ENCODE peak calls at places on chromosomes 12 and 14, in ten cellular contexts. One of them, this sample, is unnamed.

GRCh38 chr14:54805521-54806322 is 96.9 kb downstream of the GCH1 start:
- DNase-seq in mesenchymal stem cell: peak; percentile 78
- DNase-seq in mammary epithelial cell: peak; percentile 73
- DNase-seq in heart left ventricle: peak; percentile 82
- DNase-seq in psoas muscle: peak; percentile 92
- DNase-seq in heart right ventricle: peak; percentile 86
- DNase-seq in uterus: peak; percentile 81
- DNase-seq in endodermal cell: peak; percentile 97
- DNase-seq in esophagus muscularis mucosa: peak; percentile 96
- DNase-seq in upper lobe of right lung: peak; percentile 90
- DNase-seq in this sample: peak; percentile 93

GRCh38 chr12:105748806-105749600 is 389.8 kb downstream of the NUAK1 start:
- DNase-seq in mesenchymal stem cell: no peak
- DNase-seq in mammary epithelial cell: peak; percentile 67
- DNase-seq in heart left ventricle: peak; percentile 66
- DNase-seq in psoas muscle: no peak
- DNase-seq in heart right ventricle: peak; percentile 30
- DNase-seq in uterus: peak; percentile 81
- DNase-seq in endodermal cell: no peak
- DNase-seq in esophagus muscularis mucosa: no peak
- DNase-seq in upper lobe of right lung: no peak
- DNase-seq in this sample: no peak

GRCh38 chr12:42475055-42475454 is 114.5 kb downstream of the PRICKLE1 start:
- DNase-seq in mesenchymal stem cell: no peak
- DNase-seq in mammary epithelial cell: peak; percentile 20
- DNase-seq in heart left ventricle: no peak
- DNase-seq in psoas muscle: no peak
- DNase-seq in heart right ventricle: no peak
- DNase-seq in uterus: no peak
- DNase-seq in endodermal cell: no peak
- DNase-seq in esophagus muscularis mucosa: no peak
- DNase-seq in upper lobe of right lung: no peak
- DNase-seq in this sample: no peak

GRCh38 chr12:80241576-80242273 is 142.4 kb downstream of the OTOGL start:
- DNase-seq in mesenchymal stem cell: no peak
- DNase-seq in mammary epithelial cell: peak; percentile 18
- DNase-seq in heart left ventricle: no peak
- DNase-seq in psoas muscle: no peak
- DNase-seq in heart right ventricle: no peak
- DNase-seq in uterus: no peak
- DNase-seq in endodermal cell: no peak
- DNase-seq in esophagus muscularis mucosa: no peak
- DNase-seq in upper lobe of right lung: no peak
- DNase-seq in this sample: no peak

GRCh38 chr12:64674367-64674922 is 64.2 kb downstream of the RASSF3 start:
- DNase-seq in mesenchymal stem cell: no peak
- DNase-seq in mammary epithelial cell: no peak
- DNase-seq in heart left ventricle: no peak
- DNase-seq in psoas muscle: no peak
- DNase-seq in heart right ventricle: no peak
- DNase-seq in uterus: no peak
- DNase-seq in endodermal cell: no peak
- DNase-seq in esophagus muscularis mucosa: no peak
- DNase-seq in upper lobe of right lung: no peak
- DNase-seq in this sample: no peak

GRCh38 chr12:10559241-10559640 is 53.6 kb downstream of the EIF2S3B start:
- DNase-seq in mesenchymal stem cell: no peak
- DNase-seq in mammary epithelial cell: no peak
- DNase-seq in heart left ventricle: no peak
- DNase-seq in psoas muscle: no peak
- DNase-seq in heart right ventricle: no peak
- DNase-seq in uterus: no peak
- DNase-seq in endodermal cell: no peak
- DNase-seq in esophagus muscularis mucosa: no peak
- DNase-seq in upper lobe of right lung: no peak
- DNase-seq in this sample: no peak

GRCh38 chr12:52132754-52133161 is 53.3 kb downstream of the SMIM41 start:
- DNase-seq in mesenchymal stem cell: no peak
- DNase-seq in mammary epithelial cell: no peak
- DNase-seq in heart left ventricle: peak; percentile 1
- DNase-seq in psoas muscle: peak; percentile 9
- DNase-seq in heart right ventricle: no peak
- DNase-seq in uterus: no peak
- DNase-seq in endodermal cell: peak; percentile 30
- DNase-seq in esophagus muscularis mucosa: no peak
- DNase-seq in upper lobe of right lung: peak; percentile 44
- DNase-seq in this sample: no peak

GRCh38 chr14:91145396-91146160 is 31.7 kb downstream of the DGLUCY start:
- DNase-seq in mesenchymal stem cell: no peak
- DNase-seq in mammary epithelial cell: no peak
- DNase-seq in heart left ventricle: no peak
- DNase-seq in psoas muscle: no peak
- DNase-seq in heart right ventricle: no peak
- DNase-seq in uterus: no peak
- DNase-seq in endodermal cell: no peak
- DNase-seq in esophagus muscularis mucosa: no peak
- DNase-seq in upper lobe of right lung: no peak
- DNase-seq in this sample: no peak

GRCh38 chr12:38892090-38892786 is 13.2 kb downstream of the CPNE8 start:
- DNase-seq in mesenchymal stem cell: peak; percentile 83
- DNase-seq in mammary epithelial cell: peak; percentile 12
- DNase-seq in heart left ventricle: no peak
- DNase-seq in psoas muscle: no peak
- DNase-seq in heart right ventricle: no peak
- DNase-seq in uterus: no peak
- DNase-seq in endodermal cell: no peak
- DNase-seq in esophagus muscularis mucosa: no peak
- DNase-seq in upper lobe of right lung: no peak
- DNase-seq in this sample: no peak

GRCh38 chr14:58899317-58899713 is 261.6 kb downstream of the DACT1 start:
- DNase-seq in mesenchymal stem cell: peak; percentile 89
- DNase-seq in mammary epithelial cell: peak; percentile 82
- DNase-seq in heart left ventricle: no peak
- DNase-seq in psoas muscle: no peak
- DNase-seq in heart right ventricle: no peak
- DNase-seq in uterus: no peak
- DNase-seq in endodermal cell: no peak
- DNase-seq in esophagus muscularis mucosa: no peak
- DNase-seq in upper lobe of right lung: no peak
- DNase-seq in this sample: no peak

GRCh38 chr12:117522559-117522958 is 161.1 kb upstream of the NOS1 start:
- DNase-seq in mesenchymal stem cell: no peak
- DNase-seq in mammary epithelial cell: no peak
- DNase-seq in heart left ventricle: no peak
- DNase-seq in psoas muscle: no peak
- DNase-seq in heart right ventricle: no peak
- DNase-seq in uterus: no peak
- DNase-seq in endodermal cell: no peak
- DNase-seq in esophagus muscularis mucosa: no peak
- DNase-seq in upper lobe of right lung: no peak
- DNase-seq in this sample: no peak

GRCh38 chr12:6606331-6607131 is 648 bp downstream of the CHD4 start:
- DNase-seq in mesenchymal stem cell: peak; percentile 62
- DNase-seq in mammary epithelial cell: peak; percentile 24
- DNase-seq in heart left ventricle: peak; percentile 87
- DNase-seq in psoas muscle: peak; percentile 88
- DNase-seq in heart right ventricle: peak; percentile 78
- DNase-seq in uterus: peak; percentile 80
- DNase-seq in endodermal cell: peak; percentile 74
- DNase-seq in esophagus muscularis mucosa: no peak
- DNase-seq in upper lobe of right lung: peak; percentile 88
- DNase-seq in this sample: peak; percentile 63

GRCh38 chr12:116773276-116773731 is 35.2 kb downstream of the RNFT2 start:
- DNase-seq in mesenchymal stem cell: no peak
- DNase-seq in mammary epithelial cell: peak; percentile 4
- DNase-seq in heart left ventricle: no peak
- DNase-seq in psoas muscle: no peak
- DNase-seq in heart right ventricle: no peak
- DNase-seq in uterus: no peak
- DNase-seq in endodermal cell: peak; percentile 81
- DNase-seq in esophagus muscularis mucosa: no peak
- DNase-seq in upper lobe of right lung: no peak
- DNase-seq in this sample: no peak

GRCh38 chr14:90383731-90384542 is 12.9 kb upstream of the CALM1 start:
- DNase-seq in mesenchymal stem cell: peak; percentile 72
- DNase-seq in mammary epithelial cell: no peak
- DNase-seq in heart left ventricle: peak; percentile 59
- DNase-seq in psoas muscle: peak; percentile 81
- DNase-seq in heart right ventricle: peak; percentile 67
- DNase-seq in uterus: peak; percentile 66
- DNase-seq in endodermal cell: peak; percentile 85
- DNase-seq in esophagus muscularis mucosa: no peak
- DNase-seq in upper lobe of right lung: peak; percentile 84
- DNase-seq in this sample: peak; percentile 79

GRCh38 chr12:109796057-109796456 is 37.1 kb downstream of the TRPV4 start:
- DNase-seq in mesenchymal stem cell: no peak
- DNase-seq in mammary epithelial cell: no peak
- DNase-seq in heart left ventricle: no peak
- DNase-seq in psoas muscle: no peak
- DNase-seq in heart right ventricle: no peak
- DNase-seq in uterus: no peak
- DNase-seq in endodermal cell: no peak
- DNase-seq in esophagus muscularis mucosa: no peak
- DNase-seq in upper lobe of right lung: no peak
- DNase-seq in this sample: no peak

GRCh38 chr12:109793826-109794501 is 39.2 kb downstream of the TRPV4 start:
- DNase-seq in mesenchymal stem cell: no peak
- DNase-seq in mammary epithelial cell: no peak
- DNase-seq in heart left ventricle: no peak
- DNase-seq in psoas muscle: no peak
- DNase-seq in heart right ventricle: no peak
- DNase-seq in uterus: no peak
- DNase-seq in endodermal cell: peak; percentile 51
- DNase-seq in esophagus muscularis mucosa: no peak
- DNase-seq in upper lobe of right lung: no peak
- DNase-seq in this sample: no peak

GRCh38 chr12:109792992-109793391 is 40.2 kb downstream of the TRPV4 start:
- DNase-seq in mesenchymal stem cell: no peak
- DNase-seq in mammary epithelial cell: no peak
- DNase-seq in heart left ventricle: no peak
- DNase-seq in psoas muscle: no peak
- DNase-seq in heart right ventricle: no peak
- DNase-seq in uterus: no peak
- DNase-seq in endodermal cell: no peak
- DNase-seq in esophagus muscularis mucosa: no peak
- DNase-seq in upper lobe of right lung: no peak
- DNase-seq in this sample: no peak

GRCh38 chr12:109795023-109795422 is 38.2 kb downstream of the TRPV4 start:
- DNase-seq in mesenchymal stem cell: no peak
- DNase-seq in mammary epithelial cell: peak; percentile 83
- DNase-seq in heart left ventricle: no peak
- DNase-seq in psoas muscle: no peak
- DNase-seq in heart right ventricle: no peak
- DNase-seq in uterus: no peak
- DNase-seq in endodermal cell: no peak
- DNase-seq in esophagus muscularis mucosa: no peak
- DNase-seq in upper lobe of right lung: no peak
- DNase-seq in this sample: peak; percentile 16

DNA sequence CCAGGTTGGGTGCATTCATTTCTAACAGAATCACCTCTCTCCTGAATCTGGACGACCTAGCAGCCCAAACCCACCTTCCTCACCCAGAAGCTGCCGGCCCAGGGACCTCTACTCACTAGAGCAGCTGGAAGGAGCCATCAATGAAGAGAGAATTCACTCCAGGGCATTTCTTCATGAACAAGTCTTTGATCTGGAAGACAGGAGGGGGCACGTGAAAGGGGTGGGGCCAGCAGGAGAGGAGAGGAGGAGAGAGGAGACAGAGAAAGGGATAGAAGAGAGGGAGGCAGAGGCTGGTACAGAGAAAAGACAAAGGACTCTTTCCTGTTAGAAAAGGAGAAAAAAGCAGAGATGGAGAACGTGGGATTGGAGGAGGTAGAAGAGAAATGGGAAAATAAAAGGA is 39.8 kb downstream of the TRPV4 start:
- DNase-seq in mesenchymal stem cell: no peak
- DNase-seq in mammary epithelial cell: no peak
- DNase-seq in heart left ventricle: no peak
- DNase-seq in psoas muscle: no peak
- DNase-seq in heart right ventricle: no peak
- DNase-seq in uterus: no peak
- DNase-seq in endodermal cell: peak; percentile 41
- DNase-seq in esophagus muscularis mucosa: no peak
- DNase-seq in upper lobe of right lung: no peak
- DNase-seq in this sample: no peak
- H3K4me1 ChIP-seq in mesenchymal stem cell: no peaks in the 10 kb centered on the region
- H3K4me1 ChIP-seq in mammary epithelial cell: peaks cover 7% of the 10 kb centered on the region
- H3K4me1 ChIP-seq in heart left ventricle: no peaks in the 10 kb centered on the region
- H3K4me1 ChIP-seq in psoas muscle: no peaks in the 10 kb centered on the region
- H3K4me1 ChIP-seq in heart right ventricle: no peaks in the 10 kb centered on the region
- H3K4me1 ChIP-seq in uterus: no peaks in the 10 kb centered on the region
- H3K4me1 ChIP-seq in endodermal cell: no peaks in the 10 kb centered on the region
- H3K4me1 ChIP-seq in esophagus muscularis mucosa: no peaks in the 10 kb centered on the region
- H3K4me1 ChIP-seq in upper lobe of right lung: no peaks in the 10 kb centered on the region
- H3K4me1 ChIP-seq in this sample: no peaks in the 10 kb centered on the region

GRCh38 chr12:93742086-93742934 is 65.1 kb downstream of the CRADD start:
- DNase-seq in mesenchymal stem cell: peak; percentile 69
- DNase-seq in mammary epithelial cell: peak; percentile 65
- DNase-seq in heart left ventricle: peak; percentile 75
- DNase-seq in psoas muscle: peak; percentile 82
- DNase-seq in heart right ventricle: peak; percentile 75
- DNase-seq in uterus: peak; percentile 87
- DNase-seq in endodermal cell: peak; percentile 90
- DNase-seq in esophagus muscularis mucosa: no peak
- DNase-seq in upper lobe of right lung: peak; percentile 91
- DNase-seq in this sample: peak; percentile 79
- H3K4me3 ChIP-seq in mesenchymal stem cell: peak overlapping the region; percentile 63
- H3K4me3 ChIP-seq in mammary epithelial cell: peak overlapping the region; percentile 55
- H3K4me3 ChIP-seq in heart left ventricle: peak overlapping the region; percentile 33
- H3K4me3 ChIP-seq in psoas muscle: peak overlapping the region; percentile 81
- H3K4me3 ChIP-seq in heart right ventricle: peak overlapping the region; percentile 45
- H3K4me3 ChIP-seq in uterus: peak overlapping the region; percentile 44
- H3K4me3 ChIP-seq in endodermal cell: peak overlapping the region; percentile 86
- H3K4me3 ChIP-seq in esophagus muscularis mucosa: peak overlapping the region; percentile 57
- H3K4me3 ChIP-seq in upper lobe of right lung: peak overlapping the region; percentile 62
- H3K4me3 ChIP-seq in this sample: peak overlapping the region; percentile 52

GRCh38 chr14:35366521-35366976 is 38.0 kb downstream of the NFKBIA start:
- DNase-seq in mesenchymal stem cell: no peak
- DNase-seq in mammary epithelial cell: no peak
- DNase-seq in heart left ventricle: no peak
- DNase-seq in psoas muscle: no peak
- DNase-seq in heart right ventricle: no peak
- DNase-seq in uterus: no peak
- DNase-seq in endodermal cell: no peak
- DNase-seq in esophagus muscularis mucosa: no peak
- DNase-seq in upper lobe of right lung: no peak
- DNase-seq in this sample: no peak
- H3K4me1 ChIP-seq in mesenchymal stem cell: peaks cover 52% of the 10 kb centered on the region
- H3K4me1 ChIP-seq in mammary epithelial cell: peaks cover 32% of the 10 kb centered on the region
- H3K4me1 ChIP-seq in heart left ventricle: no peaks in the 10 kb centered on the region
- H3K4me1 ChIP-seq in psoas muscle: peaks cover 22% of the 10 kb centered on the region
- H3K4me1 ChIP-seq in heart right ventricle: peaks cover 4% of the 10 kb centered on the region
- H3K4me1 ChIP-seq in uterus: no peaks in the 10 kb centered on the region
- H3K4me1 ChIP-seq in endodermal cell: peaks cover 15% of the 10 kb centered on the region
- H3K4me1 ChIP-seq in esophagus muscularis mucosa: peaks cover 52% of the 10 kb centered on the region
- H3K4me1 ChIP-seq in upper lobe of right lung: peaks cover 33% of the 10 kb centered on the region
- H3K4me1 ChIP-seq in this sample: peaks cover 31% of the 10 kb centered on the region

DNA sequence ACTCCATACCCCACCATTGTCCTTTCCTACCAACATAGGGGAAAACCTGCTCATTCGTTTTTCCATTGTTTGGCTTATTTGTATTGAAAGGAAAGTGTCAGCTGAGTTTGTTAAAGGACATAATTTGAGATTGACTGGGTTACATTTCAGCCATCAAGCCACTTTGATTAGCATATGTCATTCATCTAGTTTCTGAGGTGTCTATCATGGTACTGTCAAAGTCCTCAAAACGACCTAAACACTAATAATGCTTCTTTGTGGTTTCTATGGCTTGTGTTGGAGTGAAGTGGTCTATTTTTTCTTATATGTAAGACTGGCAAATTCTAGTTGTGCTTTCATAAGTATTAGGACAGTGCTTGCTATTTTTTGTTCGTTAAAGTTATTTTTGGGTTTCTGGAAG is 66.9 kb downstream of the DERA start:
- DNase-seq in mesenchymal stem cell: no peak
- DNase-seq in mammary epithelial cell: no peak
- DNase-seq in heart left ventricle: no peak
- DNase-seq in psoas muscle: no peak
- DNase-seq in heart right ventricle: no peak
- DNase-seq in uterus: no peak
- DNase-seq in endodermal cell: no peak
- DNase-seq in esophagus muscularis mucosa: no peak
- DNase-seq in upper lobe of right lung: no peak
- DNase-seq in this sample: no peak
- H3K4me3 ChIP-seq in mesenchymal stem cell: no peak overlapping the region
- H3K4me3 ChIP-seq in mammary epithelial cell: no peak overlapping the region
- H3K4me3 ChIP-seq in heart left ventricle: no peak overlapping the region
- H3K4me3 ChIP-seq in psoas muscle: no peak overlapping the region
- H3K4me3 ChIP-seq in heart right ventricle: no peak overlapping the region
- H3K4me3 ChIP-seq in uterus: no peak overlapping the region
- H3K4me3 ChIP-seq in endodermal cell: no peak overlapping the region
- H3K4me3 ChIP-seq in esophagus muscularis mucosa: no peak overlapping the region
- H3K4me3 ChIP-seq in upper lobe of right lung: no peak overlapping the region
- H3K4me3 ChIP-seq in this sample: no peak overlapping the region

This sample was measured in cardiac muscle cell.